ENCODE peak calls at places on chromosomes 5 and 9, in eight cellular contexts. T, D, J, Z, O, F, N and E are unnamed samples.

GRCh38 chr5:122053181-122054109 is 24.6 kb downstream of the LOX start:
- DNase-seq in T (peak; percentile 7), D (no peak), J (no peak), Z (no peak), O (no peak), F (no peak), N (peak; percentile 46), E (peak; percentile 63)

GRCh38 chr5:14593326-14594036 is 11.9 kb downstream of the OTULINL start:
- DNase-seq in T (no peak), D (no peak), J (no peak), Z (no peak), O (no peak), F (no peak), N (no peak), E (no peak)

GRCh38 chr5:150523472-150524350 is 15.8 kb downstream of the NDST1 start:
- DNase-seq in T (peak; percentile 55), D (peak; percentile 52), J (peak; percentile 39), Z (peak; percentile 59), O (peak; percentile 37), F (peak; percentile 54), N (peak; percentile 54), E (peak; percentile 36)

GRCh38 chr5:63245271-63245670 is 666.7 kb downstream of the LRRC70 start:
- DNase-seq in T (no peak), D (no peak), J (peak; percentile 61), Z (no peak), O (no peak), F (no peak), N (no peak), E (no peak)

GRCh38 chr9:70902171-70902570 is 219.2 kb downstream of the TRPM3 start:
- DNase-seq in T (no peak), D (no peak), J (peak; percentile 70), Z (no peak), O (no peak), F (no peak), N (no peak), E (no peak)

GRCh38 chr5:116032094-116032517 is at the start of gene ARL14EPL:
- DNase-seq in T (peak; percentile 29), D (peak; percentile 77), J (peak; percentile 71), Z (no peak), O (peak; percentile 15), F (peak; percentile 45), N (no peak), E (no peak)

GRCh38 chr5:168608821-168609220 is 29.7 kb upstream of the PANK3 start:
- DNase-seq in T (no peak), D (no peak), J (no peak), Z (no peak), O (no peak), F (no peak), N (no peak), E (no peak)

GRCh38 chr5:138789771-138790242 is 36.6 kb downstream of the CTNNA1 start:
- DNase-seq in T (peak; percentile 37), D (no peak), J (peak; percentile 9), Z (no peak), O (no peak), F (no peak), N (no peak), E (no peak)

GRCh38 chr5:163360681-163361080 is 76.7 kb upstream of the CCNG1 start:
- DNase-seq in T (no peak), D (no peak), J (no peak), Z (no peak), O (no peak), F (no peak), N (no peak), E (no peak)

GRCh38 chr5:147208134-147208533 is 26.7 kb upstream of the STK32A start:
- DNase-seq in T (no peak), D (peak; percentile 60), J (no peak), Z (no peak), O (no peak), F (no peak), N (no peak), E (no peak)

GRCh38 chr5:98767563-98767962 is 5.9 kb upstream of the RGMB start:
- DNase-seq in T (no peak), D (no peak), J (no peak), Z (no peak), O (no peak), F (no peak), N (no peak), E (no peak)

GRCh38 chr5:149357370-149358293 is at the start of gene PCYOX1L:
- DNase-seq in T (peak; percentile 96), D (peak; percentile 96), J (peak; percentile 97), Z (peak; percentile 93), O (peak; percentile 94), F (peak; percentile 96), N (peak; percentile 97), E (peak; percentile 97)

GRCh38 chr9:37952731-37953130 is 48.8 kb upstream of the SLC25A51 start:
- DNase-seq in T (no peak), D (no peak), J (peak; percentile 84), Z (no peak), O (peak; percentile 61), F (no peak), N (peak; percentile 22), E (no peak)

GRCh38 chr5:31361234-31361633 is 167.7 kb downstream of the CDH6 start:
- DNase-seq in T (no peak), D (no peak), J (peak; percentile 57), Z (no peak), O (no peak), F (no peak), N (no peak), E (no peak)

GRCh38 chr5:123163225-123163876 is 74.3 kb downstream of the PRDM6 start:
- DNase-seq in T (no peak), D (no peak), J (no peak), Z (no peak), O (no peak), F (no peak), N (no peak), E (no peak)

GRCh38 chr5:123154857-123155467 is 65.9 kb downstream of the PRDM6 start:
- DNase-seq in T (no peak), D (no peak), J (no peak), Z (no peak), O (no peak), F (no peak), N (no peak), E (peak; percentile 48)

GRCh38 chr5:123156577-123157296 is 67.7 kb downstream of the PRDM6 start:
- DNase-seq in T (no peak), D (peak; percentile 19), J (peak; percentile 28), Z (no peak), O (no peak), F (no peak), N (no peak), E (no peak)

GRCh38 chr5:123155511-123155923 is 66.5 kb downstream of the PRDM6 start:
- DNase-seq in T (no peak), D (no peak), J (no peak), Z (no peak), O (no peak), F (no peak), N (no peak), E (no peak)

GRCh38 chr5:123157797-123158528 is 68.9 kb downstream of the PRDM6 start:
- DNase-seq in T (no peak), D (no peak), J (peak; percentile 51), Z (no peak), O (no peak), F (no peak), N (no peak), E (no peak)
- TF ChIP-seq CTCF in T (no peak), D (no peak), J (no peak), Z (no peak), O (no peak), F (peak; percentile 22), N (no peak), E (no peak)

GRCh38 chr9:12812710-12813109 is 37.9 kb downstream of the LURAP1L start:
- DNase-seq in T (no peak), D (no peak), J (no peak), Z (no peak), O (no peak), F (no peak), N (no peak), E (no peak)
- H3K4me1 ChIP-seq in T (peaks cover 43% of the 10 kb centered on the region), D (peaks cover 32% of the 10 kb centered on the region), J (peaks cover 44% of the 10 kb centered on the region), Z (peaks cover 10% of the 10 kb centered on the region), O (no peaks in the 10 kb centered on the region), F (no peaks in the 10 kb centered on the region), N (peaks cover 16% of the 10 kb centered on the region), E (peaks cover 30% of the 10 kb centered on the region)

DNA sequence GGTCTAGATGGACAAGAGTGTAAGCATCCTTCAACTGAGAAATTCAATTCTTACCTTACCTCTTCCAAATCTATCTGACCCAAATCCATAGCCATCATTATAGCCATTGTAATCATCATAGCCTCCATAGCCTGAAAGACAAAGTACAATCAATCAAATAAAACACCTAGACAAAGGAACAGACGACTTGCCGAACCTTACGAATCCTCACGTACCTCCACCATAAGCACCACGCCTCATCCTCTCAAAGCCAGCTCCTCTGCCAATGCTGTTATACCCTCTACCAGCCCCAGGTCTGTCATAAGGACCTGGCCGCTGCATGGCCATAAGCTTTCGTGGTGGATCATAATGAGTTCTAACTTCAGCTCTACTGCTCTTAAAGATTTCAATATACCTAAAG is 5.5 kb downstream of the HNRNPH1 start:
- DNase-seq in T (no peak), D (no peak), J (no peak), Z (no peak), O (no peak), F (no peak), N (no peak), E (no peak)
- H3K36me3 ChIP-seq in T (peaks cover 50% of the 10 kb centered on the region), D (peaks cover 96% of the 10 kb centered on the region), J (peaks cover 77% of the 10 kb centered on the region), Z (peaks cover 47% of the 10 kb centered on the region), O (no peaks in the 10 kb centered on the region), F (peaks cover 90% of the 10 kb centered on the region), N (peaks cover 63% of the 10 kb centered on the region), E (peaks cover 82% of the 10 kb centered on the region)

GRCh38 chr5:129905467-129906176 is 1.4 kb downstream of the CHSY3 start:
- DNase-seq in T (peak; percentile 20), D (no peak), J (peak; percentile 27), Z (peak; percentile 19), O (no peak), F (peak; percentile 45), N (peak; percentile 64), E (peak; percentile 27)

GRCh38 chr5:129903466-129904101 is 681 bp upstream of the CHSY3 start:
- DNase-seq in T (no peak), D (no peak), J (peak; percentile 3), Z (no peak), O (no peak), F (no peak), N (no peak), E (no peak)

GRCh38 chr5:129904667-129905466 is 602 bp downstream of the CHSY3 start:
- DNase-seq in T (peak; percentile 28), D (no peak), J (peak; percentile 44), Z (no peak), O (peak; percentile 19), F (peak; percentile 55), N (peak; percentile 69), E (peak; percentile 73)

GRCh38 chr5:129904102-129904666 is at the start of gene CHSY3:
- DNase-seq in T (peak; percentile 90), D (peak; percentile 78), J (peak; percentile 86), Z (peak; percentile 81), O (peak; percentile 76), F (peak; percentile 91), N (peak; percentile 91), E (peak; percentile 89)

DNA sequence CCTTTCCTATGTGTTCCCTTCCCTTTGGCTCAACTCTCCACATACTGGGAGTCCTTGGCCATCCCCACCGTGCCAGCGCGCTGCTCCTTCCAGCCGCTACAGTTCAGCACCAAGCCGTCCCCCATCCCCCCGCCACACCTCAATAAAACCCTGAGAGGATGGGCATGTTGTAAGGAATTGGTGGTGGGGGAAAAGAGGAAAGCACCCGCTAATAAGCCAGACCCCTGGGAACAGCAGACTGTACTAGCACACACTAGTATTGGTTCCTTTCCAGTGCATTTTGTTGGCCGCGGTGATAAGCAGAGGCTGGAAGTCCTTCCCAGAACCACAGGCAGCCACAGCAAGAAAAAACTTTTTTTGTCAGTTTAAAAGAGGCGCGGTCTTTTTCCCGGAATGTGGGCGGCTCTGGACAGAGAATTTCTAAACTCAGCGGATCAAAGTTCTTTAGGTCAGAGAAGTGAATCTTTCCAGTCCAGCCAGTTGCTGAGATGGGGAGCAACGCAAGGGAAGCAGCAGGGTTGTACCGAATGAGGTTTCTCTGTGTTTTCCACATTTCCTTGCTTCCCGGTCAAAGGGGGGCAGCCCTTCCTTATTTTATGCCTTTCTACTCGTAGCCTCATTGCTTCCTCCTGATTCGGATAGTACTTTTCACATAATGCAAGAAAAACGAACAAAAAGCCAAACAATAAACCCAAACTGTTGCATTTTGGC is 2.1 kb downstream of the CHSY3 start:
- DNase-seq in T (peak; percentile 20), D (no peak), J (peak; percentile 17), Z (peak; percentile 29), O (no peak), F (peak; percentile 75), N (no peak), E (no peak)
- TF ChIP-seq CTCF in T (no peak), D (no peak), J (no peak), Z (no peak), O (no peak), F (no peak), N (peak; percentile 30), E (no peak)